ENCODE peak calls at places on chromosomes 7 and 10, in five cellular contexts. F, U, I, H and O are unnamed samples.

GRCh38 chr7:81608748-81609382 is 161.0 kb downstream of the HGF start:
- DNase-seq in F (no peak), U (no peak), I (no peak), H (no peak), O (no peak)

GRCh38 chr7:83677180-83677866 is 28.4 kb upstream of the SEMA3E start:
- DNase-seq in F (peak; percentile 75), U (no peak), I (no peak), H (peak; percentile 69), O (peak; percentile 71)

GRCh38 chr10:83592337-83592935 is 546.9 kb upstream of the GHITM start:
- DNase-seq in F (no peak), U (no peak), I (no peak), H (no peak), O (no peak)

GRCh38 chr10:129365767-129366400 is 101.2 kb upstream of the MGMT start:
- DNase-seq in F (no peak), U (no peak), I (no peak), H (no peak), O (peak; percentile 21)

GRCh38 chr10:112981553-112981952 is 31.5 kb downstream of the TCF7L2 start:
- DNase-seq in F (no peak), U (no peak), I (no peak), H (no peak), O (no peak)

GRCh38 chr7:18212788-18213187 is 185.1 kb upstream of the PRPS1L1 start:
- DNase-seq in F (no peak), U (no peak), I (no peak), H (peak; percentile 11), O (no peak)

GRCh38 chr7:40714338-40715052 is 579.7 kb downstream of the SUGCT start:
- DNase-seq in F (no peak), U (no peak), I (no peak), H (no peak), O (no peak)

GRCh38 chr10:114719311-114719710 is 61.2 kb upstream of the ABLIM1 start:
- DNase-seq in F (no peak), U (no peak), I (no peak), H (no peak), O (peak; percentile 22)

GRCh38 chr7:117791877-117792780 is 81.1 kb downstream of the CTTNBP2 start:
- DNase-seq in F (no peak), U (peak; percentile 47), I (no peak), H (no peak), O (no peak)

GRCh38 chr7:83486536-83486935 is 162.4 kb downstream of the SEMA3E start:
- DNase-seq in F (no peak), U (no peak), I (no peak), H (no peak), O (no peak)

GRCh38 chr7:17584822-17585221 is 286.4 kb downstream of the AHR start:
- DNase-seq in F (no peak), U (no peak), I (no peak), H (peak; percentile 10), O (no peak)

GRCh38 chr7:44776211-44776610 is 20.3 kb upstream of the PPIA start:
- DNase-seq in F (no peak), U (no peak), I (no peak), H (no peak), O (no peak)

GRCh38 chr10:47261121-47261520 is 38.9 kb upstream of the GDF10 start:
- DNase-seq in F (no peak), U (no peak), I (no peak), H (no peak), O (no peak)

GRCh38 chr10:70132098-70133029 is at the start of gene AIFM2:
- DNase-seq in F (peak; percentile 86), U (no peak), I (no peak), H (peak; percentile 96), O (peak; percentile 79)

GRCh38 chr10:28241766-28242399 is 61.0 kb downstream of the MPP7 start:
- DNase-seq in F (peak; percentile 53), U (no peak), I (no peak), H (peak; percentile 44), O (peak; percentile 85)

GRCh38 chr7:100825760-100826545 is 1.4 kb downstream of the EPHB4 start:
- DNase-seq in F (peak; percentile 53), U (no peak), I (peak; percentile 12), H (peak; percentile 65), O (peak; percentile 86)

GRCh38 chr10:79241629-79241989 is 105.7 kb upstream of the PPIF start:
- DNase-seq in F (no peak), U (no peak), I (no peak), H (no peak), O (no peak)

GRCh38 chr10:6530966-6531365 is 49.1 kb downstream of the PRKCQ start:
- DNase-seq in F (no peak), U (no peak), I (no peak), H (no peak), O (no peak)

GRCh38 chr10:114398587-114399331 is 5.5 kb downstream of the AFAP1L2 start:
- DNase-seq in F (no peak), U (no peak), I (no peak), H (no peak), O (no peak)

GRCh38 chr10:46516660-46517416 is 39.6 kb downstream of the GPRIN2 start:
- DNase-seq in F (peak; percentile 58), U (no peak), I (peak; percentile 18), H (peak; percentile 95), O (no peak)

GRCh38 chr10:82932426-82932825 is 1057.4 kb downstream of the NRG3 start:
- DNase-seq in F (no peak), U (peak; percentile 26), I (no peak), H (no peak), O (no peak)

GRCh38 chr7:26102176-26102575 is 49.8 kb upstream of the NFE2L3 start:
- DNase-seq in F (no peak), U (no peak), I (no peak), H (no peak), O (no peak)

GRCh38 chr10:116208999-116209398 is 64.0 kb downstream of the GFRA1 start:
- DNase-seq in F (no peak), U (no peak), I (no peak), H (no peak), O (no peak)

GRCh38 chr10:93334901-93335312 is 147.2 kb downstream of the MYOF start:
- DNase-seq in F (no peak), U (no peak), I (no peak), H (no peak), O (no peak)

GRCh38 chr10:126592901-126593300 is 77.6 kb downstream of the C10orf90 start:
- DNase-seq in F (no peak), U (no peak), I (no peak), H (no peak), O (no peak)